ENCODE peak calls at places on chromosomes 2 and 18, in four cellular contexts. K is AG04449, F is tibial nerve, B is BJ. M is an unnamed sample.

GRCh38 chr18:2848145-2848878 is 1.5 kb downstream of the EMILIN2 start:
- DNase-seq in K (no peak), F (peak), B (no peak), M (no peak)

GRCh38 chr18:45734944-45735343 is 11.0 kb downstream of the SLC14A1 start:
- DNase-seq in K (no peak), F (no peak), B (no peak), M (no peak)

GRCh38 chr2:99698896-99699295 is 209.1 kb upstream of the REV1 start:
- DNase-seq in K (no peak), F (no peak), B (no peak), M (no peak)

GRCh38 chr2:44130441-44130840 is 38.2 kb upstream of the PPM1B start:
- DNase-seq in K (peak), F (no peak), B (peak), M (no peak)

GRCh38 chr18:11906926-11907874 is 917 bp downstream of the MPPE1 start:
- DNase-seq in K (no peak), F (no peak), B (no peak), M (no peak)

GRCh38 chr2:38546585-38546984 is 56.1 kb downstream of the HNRNPLL start:
- DNase-seq in K (no peak), F (no peak), B (no peak), M (no peak)

GRCh38 chr2:27154990-27155615 is 6.3 kb downstream of the TCF23 start:
- DNase-seq in K (no peak), F (no peak), B (no peak), M (no peak)

GRCh38 chr18:26089247-26090129 is 925 bp downstream of the SS18 start:
- DNase-seq in K (no peak), F (no peak), B (no peak), M (no peak)

GRCh38 chr2:151882786-151883445 is 54.7 kb upstream of the ARL5A start:
- DNase-seq in K (no peak), F (no peak), B (no peak), M (no peak)

GRCh38 chr2:28661589-28662001 is 90.0 kb upstream of the PPP1CB start:
- DNase-seq in K (no peak), F (peak), B (peak), M (no peak)

GRCh38 chr2:4914551-4914950 is 777.6 kb upstream of the SOX11 start:
- DNase-seq in K (no peak), F (peak), B (no peak), M (no peak)

GRCh38 chr2:82089518-82089917 is 1785.0 kb upstream of the LRRTM1 start:
- DNase-seq in K (no peak), F (no peak), B (no peak), M (no peak)

GRCh38 chr2:29314816-29315571 is 199.8 kb downstream of the CLIP4 start:
- DNase-seq in K (no peak), F (no peak), B (no peak), M (no peak)

GRCh38 chr2:45582522-45582921 is 28.5 kb downstream of the SRBD1 start:
- DNase-seq in K (no peak), F (no peak), B (no peak), M (no peak)

GRCh38 chr2:45577426-45577825 is 33.6 kb downstream of the SRBD1 start:
- DNase-seq in K (peak), F (no peak), B (no peak), M (no peak)

GRCh38 chr2:45575881-45576280 is 35.2 kb downstream of the SRBD1 start:
- DNase-seq in K (no peak), F (no peak), B (no peak), M (no peak)

GRCh38 chr2:45572979-45573378 is 38.1 kb downstream of the SRBD1 start:
- DNase-seq in K (no peak), F (no peak), B (no peak), M (no peak)

GRCh38 chr2:45578056-45578843 is 32.8 kb downstream of the SRBD1 start:
- DNase-seq in K (no peak), F (no peak), B (no peak), M (no peak)
- TF ChIP-seq CTCF in K (peak), F (no peak), B (peak), M (no peak)

DNA sequence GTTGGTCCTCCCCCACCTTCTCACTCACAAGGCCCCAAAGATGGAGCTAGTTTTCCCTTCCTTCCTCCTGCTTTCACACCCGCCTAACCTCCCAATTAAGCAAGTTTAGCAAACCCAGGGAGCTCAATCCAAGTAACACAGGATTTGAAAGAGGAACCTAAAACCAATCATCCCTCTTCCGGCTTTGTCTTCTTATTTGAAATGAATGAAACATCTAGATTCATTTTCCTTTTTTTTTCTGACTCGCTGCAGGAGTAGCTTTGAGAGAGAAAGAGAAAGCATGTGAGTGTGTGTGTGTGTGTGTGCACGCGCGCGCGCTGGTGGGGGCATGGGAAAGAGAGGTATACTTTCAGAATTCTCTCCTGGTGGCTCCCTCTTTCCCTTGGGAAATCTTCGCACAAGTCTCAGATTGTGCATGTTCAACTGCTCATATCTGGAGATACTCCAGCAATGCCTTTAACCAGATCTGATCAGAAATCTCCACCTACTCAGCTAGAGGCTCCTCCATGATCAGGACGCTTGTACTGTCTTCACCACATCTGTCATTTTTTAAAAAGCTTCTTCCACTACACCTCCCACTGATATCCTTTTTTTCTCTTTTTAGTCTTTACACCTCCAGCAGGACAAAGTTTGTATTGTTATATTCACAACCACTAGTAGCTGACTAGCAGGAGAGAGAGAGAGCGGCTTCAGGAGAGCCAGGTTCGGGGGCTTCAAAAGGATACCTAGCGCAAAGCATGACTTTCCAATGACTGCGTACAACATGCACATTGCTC is 1.6 kb downstream of the SLC8A1 start:
- DNase-seq in K (no peak), F (no peak), B (no peak), M (no peak)
- TF ChIP-seq CTCF in K (no peak), F (no peak), B (peak), M (no peak)

GRCh38 chr2:25131567-25132295 is 36.6 kb downstream of the POMC start:
- DNase-seq in K (no peak), F (peak), B (no peak), M (no peak)

GRCh38 chr2:25131253-25131566 is 37.2 kb downstream of the POMC start:
- DNase-seq in K (no peak), F (no peak), B (no peak), M (no peak)

GRCh38 chr2:25127631-25128030 is 40.7 kb downstream of the POMC start:
- DNase-seq in K (no peak), F (no peak), B (no peak), M (no peak)

GRCh38 chr2:25132296-25132630 is 36.1 kb downstream of the POMC start:
- DNase-seq in K (no peak), F (no peak), B (no peak), M (no peak)

GRCh38 chr2:25129901-25130520 is 38.4 kb downstream of the POMC start:
- DNase-seq in K (no peak), F (no peak), B (no peak), M (no peak)
- TF ChIP-seq CTCF in K (no peak), F (no peak), B (no peak), M (no peak)

DNA sequence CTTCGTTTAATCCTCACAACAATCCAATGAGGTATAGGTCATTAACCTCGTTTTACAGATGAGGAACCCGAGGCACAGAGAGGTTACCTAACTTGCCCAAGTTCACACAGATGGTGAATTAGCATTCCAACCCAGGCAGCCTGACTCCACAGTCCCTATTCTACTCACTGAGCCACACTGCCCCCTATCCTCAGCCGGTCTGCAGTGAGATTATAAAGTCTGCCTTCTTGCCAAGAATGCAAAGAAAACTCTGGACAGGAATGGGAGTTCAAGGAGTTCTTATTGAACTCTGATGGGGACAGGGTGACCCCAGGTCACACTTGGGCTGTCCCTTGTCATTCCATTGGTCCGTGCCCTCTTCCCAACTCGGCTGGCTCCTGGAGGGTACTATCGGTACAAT is 118.1 kb upstream of the MSH6 start:
- DNase-seq in K (no peak), F (no peak), B (no peak), M (no peak)
- TF ChIP-seq CTCF in K (no peak), F (no peak), B (no peak), M (no peak)

GRCh38 chr2:53268626-53269025 is 499.0 kb upstream of the CHAC2 start:
- DNase-seq in K (no peak), F (no peak), B (no peak), M (no peak)

GRCh38 chr2:53265900-53266299 is 501.7 kb upstream of the CHAC2 start:
- DNase-seq in K (no peak), F (no peak), B (no peak), M (no peak)

DNA sequence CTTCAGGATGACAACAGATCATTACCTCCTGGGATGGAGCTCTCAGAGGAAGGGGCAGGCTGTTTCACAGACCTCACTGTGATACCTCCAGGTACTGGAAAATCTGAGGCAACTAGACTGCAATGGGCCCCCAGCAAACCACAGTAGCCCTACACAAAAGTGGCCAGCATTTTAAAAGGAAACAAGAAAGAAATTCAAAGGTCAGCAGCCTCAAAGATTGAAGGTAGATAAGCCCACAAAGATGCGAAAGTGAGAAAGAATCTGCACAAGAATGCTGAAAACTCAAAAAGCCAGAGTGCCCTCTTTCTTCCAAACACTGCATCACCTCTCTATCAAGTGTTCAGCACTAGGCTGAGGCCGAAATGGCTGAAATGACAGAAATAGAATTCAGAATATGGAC is 499.5 kb upstream of the CHAC2 start:
- DNase-seq in K (no peak), F (no peak), B (no peak), M (no peak)
- TF ChIP-seq CTCF in K (no peak), F (no peak), B (no peak), M (no peak)

GRCh38 chr2:231191896-231192872 is 6.2 kb upstream of the ARMC9 start:
- DNase-seq in K (peak), F (peak), B (no peak), M (no peak)
- TF ChIP-seq CTCF in K (peak), F (peak), B (peak), M (peak)

GRCh38 chr18:50507120-50507590 is 52.7 kb upstream of the MAPK4 start:
- DNase-seq in K (no peak), F (peak), B (no peak), M (no peak)
- TF ChIP-seq CTCF in K (peak), F (peak), B (no peak), M (no peak)

M was measured in omental fat pad.